ENCODE peak calls at places on chromosomes 7 and 10, in seven cellular contexts. E is GOT3; X is epithelial cell of esophagus; Y is HTR-8/SVneo; Q is NB4; F is kidney tubule cell; H is stimulated activated CD4-positive, alpha-beta T cell treated with anti-CD3 and anti-CD28 coated beads, Interleukin-4, amount 100 ng/mL, for 24 hours. M is an unnamed sample.

GRCh38 chr10:49518982-49519578 is 19.8 kb downstream of the ERCC6 start:
- DNase-seq in E (no peak), X (peak), Y (peak), Q (peak), F (peak), H (peak), M (peak)

GRCh38 chr7:44101966-44102845 is 1.9 kb upstream of the AEBP1 start:
- DNase-seq in E (no peak), X (peak), Y (no peak), Q (no peak), F (peak), H (no peak), M (no peak)

GRCh38 chr10:62779487-62780248 is 24.9 kb upstream of the ADO start:
- DNase-seq in E (no peak), X (peak), Y (no peak), Q (peak), F (peak), H (peak), M (no peak)

GRCh38 chr10:23368816-23369640 is 24.4 kb upstream of the C10orf67 start:
- DNase-seq in E (no peak), X (no peak), Y (no peak), Q (peak), F (peak), H (no peak), M (no peak)

GRCh38 chr10:73584737-73585136 is 6.4 kb downstream of the USP54 start:
- DNase-seq in E (no peak), X (no peak), Y (no peak), Q (peak), F (peak), H (no peak), M (no peak)

GRCh38 chr7:22561895-22562593 is 62.1 kb upstream of the STEAP1B start:
- DNase-seq in E (no peak), X (no peak), Y (no peak), Q (no peak), F (peak), H (no peak), M (peak)

GRCh38 chr10:119449760-119450461 is 92.6 kb downstream of the RGS10 start:
- DNase-seq in E (peak), X (peak), Y (no peak), Q (peak), F (peak), H (no peak), M (no peak)

GRCh38 chr7:122652851-122653250 is 46.1 kb downstream of the RNF133 start:
- DNase-seq in E (no peak), X (peak), Y (no peak), Q (no peak), F (peak), H (no peak), M (no peak)

GRCh38 chr7:31443457-31443856 is 70.4 kb upstream of the ITPRID1 start:
- DNase-seq in E (no peak), X (peak), Y (peak), Q (peak), F (peak), H (no peak), M (no peak)

GRCh38 chr7:142654398-142654797 is 94.9 kb upstream of the PRSS1 start:
- DNase-seq in E (no peak), X (no peak), Y (no peak), Q (no peak), F (no peak), H (no peak), M (no peak)

GRCh38 chr10:16519908-16520861 is 1.5 kb downstream of the C1QL3 start:
- DNase-seq in E (no peak), X (no peak), Y (no peak), Q (no peak), F (no peak), H (no peak), M (no peak)

GRCh38 chr10:124522903-124523260 is 61.3 kb downstream of the LHPP start:
- DNase-seq in E (no peak), X (no peak), Y (no peak), Q (no peak), F (no peak), H (no peak), M (no peak)

GRCh38 chr7:88462799-88463198 is 156.1 kb upstream of the STEAP4 start:
- DNase-seq in E (no peak), X (no peak), Y (no peak), Q (no peak), F (no peak), H (no peak), M (no peak)

GRCh38 chr10:93376372-93377296 is 105.5 kb downstream of the MYOF start:
- DNase-seq in E (no peak), X (peak), Y (peak), Q (peak), F (peak), H (peak), M (peak)

GRCh38 chr7:98168181-98168903 is 42.9 kb upstream of the BHLHA15 start:
- DNase-seq in E (no peak), X (peak), Y (peak), Q (peak), F (peak), H (peak), M (peak)

GRCh38 chr10:75061709-75062108 is 49.7 kb upstream of the SAMD8 start:
- DNase-seq in E (no peak), X (no peak), Y (no peak), Q (no peak), F (no peak), H (no peak), M (no peak)

GRCh38 chr10:88999629-89000028 is 9.0 kb downstream of the FAS start:
- DNase-seq in E (no peak), X (peak), Y (no peak), Q (no peak), F (no peak), H (no peak), M (no peak)

GRCh38 chr10:132397036-132397541 is at the start of gene PWWP2B:
- DNase-seq in E (no peak), X (peak), Y (no peak), Q (peak), F (peak), H (peak), M (no peak)

GRCh38 chr7:130393095-130393494 is 12.8 kb downstream of the CPA1 start:
- DNase-seq in E (no peak), X (no peak), Y (no peak), Q (no peak), F (peak), H (no peak), M (no peak)

GRCh38 chr10:10533417-10533816 is 484.3 kb upstream of the CELF2 start:
- DNase-seq in E (no peak), X (peak), Y (peak), Q (no peak), F (no peak), H (no peak), M (no peak)

GRCh38 chr10:44386546-44387052 is 1.7 kb upstream of the CXCL12 start:
- DNase-seq in E (peak), X (peak), Y (peak), Q (peak), F (peak), H (peak), M (peak)

GRCh38 chr10:121771957-121772356 is 155.9 kb downstream of the ATE1 start:
- DNase-seq in E (no peak), X (no peak), Y (no peak), Q (no peak), F (no peak), H (no peak), M (no peak)